ENCODE peak calls at places on chromosomes 11 and 22, in eight cellular contexts. C is A673; S is dorsolateral prefrontal cortex; Z is fibroblast of the conjunctiva; L is stimulated activated CD4-positive, alpha-beta T cell treated with anti-CD3 and anti-CD28 coated beads, Interleukin-12 subunit alpha, Interleukin-12 subunit beta, amount 100 ng/mL, for 48 hours; I is HCT116; M is GOT3; R is uterus. D is an unnamed sample.

GRCh38 chr11:44573333-44573732 is 7.9 kb downstream of the CD82 start:
- DNase-seq in S (no peak), M (no peak), Z (no peak), I (no peak), L (no peak), R (no peak), C (no peak), D (no peak)

GRCh38 chr11:72642815-72643511 is 31.3 kb downstream of the PDE2A start:
- DNase-seq in L (peak; percentile 54), I (peak; percentile 32), C (peak; percentile 70), Z (no peak), M (no peak), S (no peak), R (peak; percentile 64), D (no peak)

GRCh38 chr11:1767399-1768140 is 3.8 kb upstream of the CTSD start:
- DNase-seq in R (no peak), M (no peak), S (peak; percentile 14), I (no peak), L (no peak), Z (no peak), C (no peak), D (no peak)

GRCh38 chr22:45497268-45497667 is 5.4 kb upstream of the FBLN1 start:
- DNase-seq in L (no peak), R (no peak), I (no peak), Z (no peak), C (no peak), M (no peak), S (no peak), D (no peak)

GRCh38 chr11:65606876-65607613 is 7.0 kb downstream of the MAP3K11 start:
- DNase-seq in S (peak; percentile 95), Z (peak; percentile 91), I (peak; percentile 89), L (no peak), C (peak; percentile 100), R (peak; percentile 96), M (no peak), D (peak; percentile 97)

GRCh38 chr11:63489879-63490278 is 1.1 kb downstream of the PLAAT5 start:
- DNase-seq in L (no peak), M (no peak), C (no peak), R (no peak), S (no peak), I (no peak), Z (no peak), D (no peak)

GRCh38 chr11:96213500-96213899 is 129.5 kb downstream of the MAML2 start:
- DNase-seq in S (no peak), C (peak; percentile 97), I (no peak), L (no peak), Z (no peak), R (no peak), M (no peak), D (no peak)

GRCh38 chr22:32130464-32130863 is 28.6 kb downstream of the C22orf42 start:
- DNase-seq in C (no peak), R (no peak), M (no peak), S (peak; percentile 39), I (no peak), Z (no peak), L (no peak), D (no peak)

GRCh38 chr11:12140186-12140938 is 30.0 kb downstream of the MICAL2 start:
- DNase-seq in I (no peak), Z (no peak), S (no peak), M (no peak), C (no peak), L (no peak), R (no peak), D (no peak)

GRCh38 chr11:112751763-112752162 is 209.5 kb upstream of the NCAM1 start:
- DNase-seq in I (no peak), R (no peak), Z (no peak), M (no peak), C (no peak), L (no peak), S (no peak), D (no peak)

GRCh38 chr11:122793500-122793899 is 44.8 kb upstream of the CRTAM start:
- DNase-seq in C (no peak), M (no peak), S (no peak), R (no peak), I (no peak), Z (no peak), L (no peak), D (no peak)

GRCh38 chr11:128567130-128567529 is 20.2 kb downstream of the ETS1 start:
- DNase-seq in L (no peak), R (no peak), M (no peak), S (no peak), C (no peak), I (no peak), Z (no peak), D (no peak)

GRCh38 chr11:19728436-19728835 is 15.8 kb downstream of the NAV2 start:
- DNase-seq in M (no peak), R (no peak), L (no peak), S (peak; percentile 53), I (no peak), Z (no peak), C (no peak), D (peak; percentile 49)

GRCh38 chr11:132234878-132235277 is 864.5 kb downstream of the NTM start:
- DNase-seq in C (peak; percentile 29), M (no peak), I (no peak), Z (no peak), L (no peak), S (no peak), R (no peak), D (no peak)

GRCh38 chr11:1308745-1309497 is 511 bp downstream of the TOLLIP start:
- DNase-seq in R (no peak), I (no peak), C (no peak), L (no peak), S (no peak), M (no peak), Z (no peak), D (no peak)

GRCh38 chr11:27423125-27423524 is 49.5 kb downstream of the LGR4 start:
- DNase-seq in S (no peak), Z (peak; percentile 89), I (no peak), L (no peak), R (peak; percentile 26), M (peak; percentile 40), C (peak; percentile 79), D (no peak)

D was measured in ascending aorta.